ENCODE peak calls at places on chromosomes 12 and 14, in seven cellular contexts. V is ascending aorta, N is neural progenitor cell, E is cardiac fibroblast, U is astrocyte of the spinal cord, Z is kidney, A is mucosa of descending colon. M is an unnamed sample.

GRCh38 chr12:11228268-11228879 is 41.1 kb downstream of the PRB3 start:
- DNase-seq in N (peak), Z (no peak), A (peak), U (peak), V (no peak), E (peak), M (no peak)

GRCh38 chr14:74548881-74549280 is 55.3 kb downstream of the ISCA2 start:
- DNase-seq in E (peak), V (peak), U (no peak), Z (no peak), N (no peak), A (no peak), M (peak)

GRCh38 chr14:66999978-67000377 is 189.3 kb upstream of the GARIN2 start:
- DNase-seq in A (no peak), V (no peak), U (no peak), Z (no peak), E (no peak), N (no peak), M (no peak)

GRCh38 chr12:18421840-18422239 is 160.5 kb downstream of the PIK3C2G start:
- DNase-seq in E (peak), A (no peak), Z (no peak), V (no peak), U (peak), N (no peak), M (no peak)

GRCh38 chr12:42508913-42509312 is 80.6 kb downstream of the PRICKLE1 start:
- DNase-seq in V (no peak), A (no peak), N (no peak), U (no peak), Z (no peak), E (no peak), M (no peak)

GRCh38 chr14:28468191-28469151 is 298.1 kb upstream of the FOXG1 start:
- DNase-seq in Z (no peak), N (peak), V (no peak), E (no peak), U (no peak), A (no peak), M (no peak)

GRCh38 chr12:22459872-22460490 is 84.4 kb downstream of the C2CD5 start:
- DNase-seq in N (peak), V (no peak), A (no peak), E (peak), U (peak), Z (no peak), M (peak)

GRCh38 chr12:79360936-79361335 is 329.8 kb downstream of the PAWR start:
- DNase-seq in Z (no peak), U (no peak), N (no peak), A (no peak), E (no peak), V (no peak), M (no peak)

GRCh38 chr14:22544881-22545420 is 44.1 kb downstream of the DAD1 start:
- DNase-seq in E (no peak), A (no peak), Z (no peak), V (no peak), N (no peak), U (no peak), M (no peak)

GRCh38 chr12:102427542-102427923 is 52.8 kb downstream of the IGF1 start:
- DNase-seq in V (no peak), Z (peak), E (no peak), U (no peak), N (no peak), A (no peak), M (no peak)

GRCh38 chr14:60753264-60754126 is 18.9 kb downstream of the MNAT1 start:
- DNase-seq in Z (no peak), N (no peak), V (no peak), U (peak), A (no peak), E (peak), M (peak)

GRCh38 chr14:35042632-35043031 is 3.4 kb upstream of the FAM177A1 start:
- DNase-seq in V (no peak), U (no peak), Z (no peak), A (no peak), N (no peak), E (no peak), M (no peak)

GRCh38 chr14:33062881-33063280 is 124.2 kb downstream of the NPAS3 start:
- DNase-seq in E (peak), Z (no peak), A (no peak), U (peak), N (no peak), V (no peak), M (no peak)

GRCh38 chr14:93997082-93997481 is at the start of gene CCDC197:
- DNase-seq in N (no peak), Z (no peak), E (no peak), U (no peak), A (no peak), V (no peak), M (no peak)

GRCh38 chr12:79737875-79738718 is 47.3 kb upstream of the PAWR start:
- DNase-seq in U (peak), V (no peak), E (peak), N (peak), Z (no peak), A (no peak), M (peak)

GRCh38 chr12:7144414-7145120 is 14.4 kb downstream of the CLSTN3 start:
- DNase-seq in Z (no peak), E (peak), A (no peak), N (peak), V (no peak), U (peak), M (no peak)
- TF ChIP-seq CTCF in Z (peak), E (peak), A (no peak), N (peak), V (peak), U (peak), M (peak)

GRCh38 chr14:57060276-57060956 is 208.3 kb downstream of the EXOC5 start:
- DNase-seq in Z (no peak), A (no peak), U (no peak), N (peak), E (peak), V (no peak), M (no peak)
- H3K4me3 ChIP-seq in Z (no peak), A (no peak), U (no peak), N (no peak), E (no peak), V (no peak), M (no peak)

GRCh38 chr12:111626230-111626629 is 27.1 kb upstream of the ATXN2 start:
- DNase-seq in E (no peak), V (no peak), U (no peak), Z (no peak), N (no peak), A (no peak), M (no peak)
- TF ChIP-seq CTCF in E (no peak), V (no peak), U (no peak), Z (no peak), N (no peak), A (no peak), M (no peak)

GRCh38 chr14:53042480-53042879 is 91.6 kb upstream of the FERMT2 start:
- DNase-seq in E (peak), N (no peak), V (no peak), U (peak), Z (no peak), A (no peak), M (no peak)
- H3K4me3 ChIP-seq in E (no peak), N (no peak), V (no peak), U (no peak), Z (no peak), A (no peak), M (no peak)